ENCODE peak calls at places on chromosomes 13 and 19, in seven cellular contexts. U, M, R, D, W, N and I are unnamed samples. For H3K4me1 and H3K27me3, the result is how much of the 10 kb centered on the place peaks cover.

GRCh38 chr19:7360393-7360984 is 11.8 kb downstream of the ARHGEF18 start:
- DNase-seq in U (no peak), M (no peak), R (no peak), D (no peak), W (no peak), N (no peak), I (no peak)

GRCh38 chr13:74966814-74967213 is 515.2 kb downstream of the TBC1D4 start:
- DNase-seq in U (no peak), M (no peak), R (no peak), D (no peak), W (peak), N (no peak), I (no peak)

GRCh38 chr13:30618186-30618937 is 642 bp downstream of the USPL1 start:
- DNase-seq in U (peak), M (peak), R (no peak), D (peak), W (peak), N (peak), I (no peak)

GRCh38 chr19:18097217-18097992 is at the start of gene MAST3:
- DNase-seq in U (peak), M (peak), R (peak), D (peak), W (peak), N (peak), I (peak)

GRCh38 chr13:25923217-25924085 is 128.4 kb downstream of the SHISA2 start:
- DNase-seq in U (no peak), M (no peak), R (no peak), D (no peak), W (no peak), N (no peak), I (no peak)

GRCh38 chr13:23730251-23730650 is 158.9 kb downstream of the MIPEP start:
- DNase-seq in U (no peak), M (no peak), R (no peak), D (no peak), W (no peak), N (no peak), I (peak)

GRCh38 chr13:32733685-32734084 is 147.4 kb downstream of the PDS5B start:
- DNase-seq in U (no peak), M (no peak), R (no peak), D (no peak), W (no peak), N (no peak), I (no peak)

GRCh38 chr13:95704510-95704909 is 27.6 kb downstream of the DNAJC3 start:
- DNase-seq in U (peak), M (no peak), R (peak), D (no peak), W (no peak), N (no peak), I (no peak)

GRCh38 chr13:44013666-44014291 is 134.1 kb downstream of the LACC1 start:
- DNase-seq in U (no peak), M (no peak), R (no peak), D (no peak), W (no peak), N (no peak), I (no peak)

GRCh38 chr13:101325423-101325822 is 90.9 kb downstream of the NALCN start:
- DNase-seq in U (no peak), M (no peak), R (no peak), D (no peak), W (no peak), N (no peak), I (no peak)

GRCh38 chr13:91863699-91864098 is 465.3 kb downstream of the GPC5 start:
- DNase-seq in U (no peak), M (no peak), R (no peak), D (no peak), W (no peak), N (no peak), I (no peak)

GRCh38 chr19:12800873-12801465 is 631 bp downstream of the PRDX2 start:
- DNase-seq in U (peak), M (peak), R (peak), D (no peak), W (no peak), N (no peak), I (no peak)

GRCh38 chr13:20441879-20442278 is 83.8 kb downstream of the CRYL1 start:
- DNase-seq in U (no peak), M (no peak), R (peak), D (no peak), W (no peak), N (no peak), I (no peak)

GRCh38 chr19:4061683-4062575 is 4.8 kb downstream of the ZBTB7A start:
- DNase-seq in U (peak), M (peak), R (peak), D (peak), W (peak), N (peak), I (no peak)

GRCh38 chr19:56133858-56134654 is 7.0 kb upstream of the ZNF444 start:
- DNase-seq in U (no peak), M (no peak), R (no peak), D (no peak), W (no peak), N (no peak), I (peak)

GRCh38 chr13:47897411-47898050 is 103.5 kb downstream of the SUCLA2 start:
- DNase-seq in U (no peak), M (no peak), R (peak), D (no peak), W (no peak), N (no peak), I (no peak)

GRCh38 chr13:84821261-84821660 is 939.0 kb upstream of the SLITRK1 start:
- DNase-seq in U (no peak), M (no peak), R (no peak), D (no peak), W (no peak), N (no peak), I (no peak)

GRCh38 chr13:67064920-67065319 is 165.2 kb downstream of the PCDH9 start:
- DNase-seq in U (no peak), M (no peak), R (no peak), D (no peak), W (no peak), N (no peak), I (no peak)

GRCh38 chr13:33351324-33351723 is 65.8 kb upstream of the STARD13 start:
- DNase-seq in U (no peak), M (no peak), R (no peak), D (no peak), W (no peak), N (peak), I (no peak)

GRCh38 chr19:22446605-22447004 is 24.5 kb upstream of the ZNF98 start:
- DNase-seq in U (no peak), M (no peak), R (no peak), D (no peak), W (no peak), N (no peak), I (no peak)

GRCh38 chr13:20873348-20873747 is 29.2 kb downstream of the XPO4 start:
- DNase-seq in U (no peak), M (no peak), R (no peak), D (no peak), W (no peak), N (no peak), I (no peak)

GRCh38 chr19:38733493-38734175 is 10.6 kb downstream of the CAPN12 start:
- DNase-seq in U (no peak), M (peak), R (no peak), D (no peak), W (no peak), N (no peak), I (no peak)

GRCh38 chr13:113121928-113122420 is 625 bp upstream of the F10 start:
- DNase-seq in U (no peak), M (peak), R (no peak), D (no peak), W (peak), N (no peak), I (no peak)

GRCh38 chr19:58021541-58022282 is 12.1 kb upstream of the ZSCAN1 start:
- DNase-seq in U (peak), M (peak), R (peak), D (no peak), W (peak), N (peak), I (peak)

GRCh38 chr13:110546933-110547332 is 14.6 kb downstream of the RAB20 start:
- DNase-seq in U (peak), M (peak), R (no peak), D (peak), W (peak), N (peak), I (peak)

GRCh38 chr19:13985771-13986347 is 20.3 kb downstream of the RFX1 start:
- DNase-seq in U (no peak), M (no peak), R (peak), D (no peak), W (no peak), N (no peak), I (no peak)

GRCh38 chr19:13984875-13985741 is 21.0 kb downstream of the RFX1 start:
- DNase-seq in U (no peak), M (peak), R (no peak), D (no peak), W (no peak), N (no peak), I (peak)

GRCh38 chr19:13986348-13986904 is 19.7 kb downstream of the RFX1 start:
- DNase-seq in U (peak), M (peak), R (peak), D (peak), W (peak), N (peak), I (peak)

GRCh38 chr19:13990085-13990484 is 16.0 kb downstream of the RFX1 start:
- DNase-seq in U (no peak), M (no peak), R (no peak), D (no peak), W (no peak), N (no peak), I (no peak)

GRCh38 chr19:13987101-13987890 is 18.8 kb downstream of the RFX1 start:
- DNase-seq in U (no peak), M (no peak), R (no peak), D (peak), W (peak), N (no peak), I (peak)
- H3K4me1 ChIP-seq in U (under half), M (under half), R (under half), D (under half), W (under half), N (under half), I (under half)

GRCh38 chr19:28727133-28727834 is 485.7 kb downstream of the UQCRFS1 start:
- DNase-seq in U (peak), M (no peak), R (peak), D (no peak), W (no peak), N (no peak), I (no peak)
- TF ChIP-seq CTCF in U (peak), M (no peak), R (peak), D (no peak), W (no peak), N (peak), I (no peak)

DNA sequence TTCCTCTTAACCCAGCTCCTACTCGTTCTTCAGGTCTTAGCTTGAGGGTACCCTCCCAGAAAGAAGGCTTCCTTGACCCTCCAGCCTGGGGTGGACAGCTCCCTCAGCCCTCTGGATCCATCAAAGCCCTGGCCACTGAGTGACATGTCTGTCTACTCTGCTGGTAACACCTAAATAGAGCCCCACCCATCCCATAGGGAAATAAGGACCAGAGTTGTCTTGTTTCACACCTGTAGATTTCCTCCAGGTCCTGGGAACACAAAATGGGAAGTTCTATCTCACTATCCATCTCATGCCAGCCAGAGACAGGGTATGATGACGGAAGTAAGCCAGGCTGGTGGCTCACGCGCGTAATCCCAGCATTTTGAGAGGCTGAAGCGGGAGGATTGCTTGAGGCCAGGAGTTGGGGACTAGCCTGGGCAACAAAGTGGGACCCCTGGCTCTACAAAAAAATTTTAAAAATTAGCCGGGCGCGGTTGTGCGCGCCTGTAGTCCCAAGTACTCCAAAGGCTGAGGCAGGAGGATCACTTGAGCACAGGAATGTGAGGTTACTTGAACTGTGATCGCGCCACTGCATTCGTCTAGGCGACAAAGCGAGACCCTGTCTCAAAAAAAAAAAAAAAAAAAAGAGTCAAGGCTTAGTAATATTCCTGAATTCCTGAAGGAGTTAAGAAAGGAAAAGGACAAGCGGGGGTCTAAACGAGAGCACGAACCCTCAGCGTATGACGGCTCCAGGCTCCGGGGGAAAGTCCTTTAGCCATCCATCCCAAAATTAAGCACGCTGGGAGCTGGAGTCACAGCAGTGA is 544 bp upstream of the CCDC97 start:
- DNase-seq in U (no peak), M (no peak), R (no peak), D (no peak), W (no peak), N (no peak), I (no peak)
- H3K27me3 ChIP-seq in U (under half), M (under half), R (under half), D (under half), W (under half), N (under half), I (under half)

DNA sequence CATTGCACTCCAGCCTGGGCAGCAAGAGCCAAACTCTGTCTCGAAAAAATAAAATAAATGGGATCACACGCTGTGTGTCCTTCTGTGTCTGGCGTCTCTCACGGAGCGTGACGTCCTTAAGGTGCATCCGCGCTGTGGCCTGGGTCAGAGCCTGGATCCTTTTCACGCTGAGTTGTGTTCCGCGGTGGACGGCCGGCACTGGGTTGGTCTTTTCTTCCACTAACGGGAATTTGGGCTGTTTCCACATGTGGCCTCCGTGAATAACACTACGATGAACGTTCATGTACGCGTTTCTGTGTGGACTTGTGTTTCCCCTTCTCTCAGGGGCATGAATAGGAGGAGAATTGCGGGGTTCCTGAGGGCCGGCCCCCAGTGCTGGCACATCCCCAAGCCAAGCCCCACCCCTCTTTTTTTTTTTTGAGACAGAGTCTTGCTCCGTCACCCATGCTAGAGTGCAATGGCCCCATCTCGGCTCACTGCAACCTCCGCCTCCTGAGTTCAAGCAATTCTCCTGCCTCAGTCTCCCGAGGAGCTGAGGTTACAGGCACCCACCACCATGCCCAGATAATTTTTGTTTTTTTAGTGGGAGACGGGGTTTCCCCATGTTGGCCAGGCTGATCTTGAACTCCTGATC is 6.2 kb upstream of the PTBP1 start:
- DNase-seq in U (no peak), M (no peak), R (no peak), D (no peak), W (no peak), N (no peak), I (no peak)
- H3K4me1 ChIP-seq in U (under half), M (under half), R (under half), D (under half), W (under half), N (under half), I (under half)

GRCh38 chr19:11792942-11793341 is 5.4 kb upstream of the ZNF491 start:
- DNase-seq in U (no peak), M (no peak), R (no peak), D (no peak), W (no peak), N (no peak), I (no peak)

GRCh38 chr19:11797491-11797890 is 832 bp upstream of the ZNF491 start:
- DNase-seq in U (peak), M (peak), R (peak), D (peak), W (peak), N (peak), I (peak)

DNA sequence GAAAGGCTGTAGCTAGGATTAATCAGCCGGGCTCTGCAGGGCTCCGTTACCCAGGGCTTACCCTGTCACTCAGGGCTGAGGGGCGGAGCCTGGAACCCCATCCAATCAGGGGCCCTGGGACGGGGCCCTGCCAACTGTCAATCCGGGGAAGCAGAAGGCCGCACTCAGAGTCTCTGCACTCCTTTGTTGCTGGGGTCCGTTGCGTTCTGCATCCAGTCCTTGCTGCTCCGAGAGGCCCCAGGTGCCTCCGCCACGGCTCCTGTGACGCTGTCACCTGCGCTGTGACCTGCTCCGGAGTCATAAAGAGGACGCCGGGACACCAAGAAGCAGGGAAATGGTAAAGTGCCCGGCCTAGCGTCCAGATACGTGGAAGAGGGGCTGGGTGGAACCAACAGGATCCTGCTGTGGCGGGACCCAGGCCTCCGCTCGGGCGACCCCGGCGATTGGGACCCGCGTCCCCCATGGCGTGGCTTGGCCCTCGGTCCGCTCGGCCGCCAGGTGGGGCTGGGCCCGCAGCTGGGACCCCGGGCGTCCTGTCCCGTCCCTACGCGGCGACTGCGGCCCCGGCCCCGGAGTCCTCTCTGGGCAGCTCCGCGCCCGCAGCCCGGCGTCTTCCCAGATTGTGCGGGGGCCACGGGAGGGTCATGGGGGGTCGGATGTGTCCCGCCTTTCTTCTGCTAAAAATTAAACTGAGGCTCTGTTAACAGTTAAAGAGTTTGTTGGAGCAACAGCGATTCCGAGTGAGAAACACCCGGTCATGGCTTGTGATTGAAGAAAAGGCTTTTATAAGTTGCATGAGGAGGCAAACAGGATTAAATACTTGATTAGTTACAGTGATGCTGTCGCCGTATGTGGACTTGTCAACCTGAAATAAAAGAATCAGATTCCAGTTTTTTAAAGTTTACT is at the start of gene ZNF491:
- DNase-seq in U (peak), M (peak), R (peak), D (peak), W (peak), N (peak), I (peak)
- TF ChIP-seq CTCF in U (no peak), M (peak), R (peak), D (no peak), W (no peak), N (peak), I (no peak)